ENCODE peak calls at places on chromosomes 12 and 14, in five cellular contexts. M is D721Med, X is type B pancreatic cell, L is gastrocnemius medialis, B is stomach. J is an unnamed sample.
A peak's percentile ranks its signal among the peaks of the same experiment; 100 is the strongest.

GRCh38 chr14:95348395-95349080 is 28.8 kb upstream of the CLMN start:
- DNase-seq in B (no peak), L (no peak), X (no peak), M (no peak), J (no peak)

GRCh38 chr12:27511031-27511722 is 12.8 kb upstream of the PPFIBP1 start:
- DNase-seq in X (no peak), B (no peak), M (no peak), L (no peak), J (no peak)

GRCh38 chr14:52834440-52834842 is 43.0 kb upstream of the GNPNAT1 start:
- DNase-seq in L (no peak), M (no peak), X (no peak), B (no peak), J (no peak)

GRCh38 chr12:21940972-21941521 is at the start of gene ABCC9:
- DNase-seq in B (peak; percentile 28), M (no peak), X (no peak), L (peak; percentile 85), J (peak; percentile 62)

GRCh38 chr12:96237465-96238077 is 43.4 kb downstream of the ELK3 start:
- DNase-seq in M (no peak), L (peak; percentile 54), B (peak; percentile 44), X (no peak), J (peak; percentile 91)

GRCh38 chr12:62260733-62261683 is 804 bp downstream of the USP15 start:
- DNase-seq in B (peak; percentile 32), M (no peak), X (no peak), L (peak; percentile 25), J (no peak)

GRCh38 chr14:77902806-77903205 is 102.9 kb downstream of the ADCK1 start:
- DNase-seq in L (no peak), X (no peak), M (no peak), B (no peak), J (no peak)

GRCh38 chr12:106978035-106978800 is 8.7 kb downstream of the MTERF2 start:
- DNase-seq in L (no peak), M (no peak), X (no peak), B (peak; percentile 69), J (peak; percentile 77)

GRCh38 chr14:99947695-99948094 is 117.5 kb upstream of the EVL start:
- DNase-seq in M (no peak), L (peak; percentile 24), X (no peak), B (no peak), J (no peak)

GRCh38 chr14:104228716-104229620 is 90.6 kb downstream of the KIF26A start:
- DNase-seq in M (no peak), B (no peak), L (no peak), X (no peak), J (no peak)

GRCh38 chr14:42428996-42429395 is 822.3 kb downstream of the LRFN5 start:
- DNase-seq in X (no peak), B (no peak), L (no peak), M (no peak), J (no peak)

GRCh38 chr14:51490205-51490604 is 161.5 kb upstream of the FRMD6 start:
- DNase-seq in X (no peak), L (no peak), B (no peak), M (no peak), J (no peak)

GRCh38 chr12:9065607-9065856 is 50.2 kb downstream of the A2M start:
- DNase-seq in B (no peak), X (no peak), M (no peak), L (no peak), J (no peak)

GRCh38 chr12:80498059-80498728 is 54.2 kb downstream of the PTPRQ start:
- DNase-seq in L (no peak), B (no peak), M (no peak), X (no peak), J (no peak)

GRCh38 chr14:20934148-20934762 is 21.0 kb upstream of the RNASE2 start:
- DNase-seq in B (peak; percentile 36), X (no peak), L (no peak), M (no peak), J (peak; percentile 61)

GRCh38 chr12:22037952-22038351 is 8.1 kb upstream of the CMAS start:
- DNase-seq in M (no peak), X (no peak), B (no peak), L (no peak), J (no peak)

GRCh38 chr12:49059385-49060232 is 985 bp downstream of the KMT2D start:
- DNase-seq in B (no peak), M (no peak), L (no peak), X (no peak), J (no peak)

GRCh38 chr14:27096091-27096490 is 498.3 kb upstream of the NOVA1 start:
- DNase-seq in L (no peak), M (no peak), B (no peak), X (no peak), J (no peak)

GRCh38 chr14:100317897-100318808 is 5.0 kb upstream of the SLC25A47 start:
- DNase-seq in M (no peak), B (peak; percentile 74), X (no peak), L (peak; percentile 63), J (peak; percentile 74)

GRCh38 chr14:73777420-73777819 is 63.2 kb upstream of the PNMA1 start:
- DNase-seq in M (no peak), L (no peak), B (no peak), X (no peak), J (no peak)

GRCh38 chr12:18502422-18502821 is 235.4 kb downstream of the PLCZ1 start:
- DNase-seq in M (no peak), X (no peak), L (no peak), B (no peak), J (no peak)

GRCh38 chr12:57133013-57133569 is 4.8 kb downstream of the LRP1 start:
- DNase-seq in X (no peak), L (no peak), B (no peak), M (no peak), J (no peak)

GRCh38 chr12:26723379-26724308 is 109.3 kb downstream of the ITPR2 start:
- DNase-seq in M (no peak), B (no peak), X (no peak), L (no peak), J (no peak)

GRCh38 chr14:98270201-98270600 is 1001.8 kb downstream of the BCL11B start:
- DNase-seq in L (no peak), X (no peak), M (no peak), B (no peak), J (no peak)

GRCh38 chr12:12182926-12183325 is 83.9 kb downstream of the LRP6 start:
- DNase-seq in L (no peak), X (no peak), M (no peak), B (no peak), J (no peak)

GRCh38 chr14:85063747-85064146 is 466.2 kb upstream of the FLRT2 start:
- DNase-seq in M (no peak), X (no peak), L (no peak), B (no peak), J (no peak)

GRCh38 chr14:96735509-96735908 is 61.7 kb upstream of the VRK1 start:
- DNase-seq in B (no peak), M (no peak), L (no peak), X (no peak), J (no peak)

GRCh38 chr14:95445676-95446075 is 70.8 kb downstream of the SYNE3 start:
- DNase-seq in L (no peak), X (no peak), B (no peak), M (no peak), J (no peak)

GRCh38 chr12:127280393-127281275 is 986.3 kb upstream of the TMEM132C start:
- DNase-seq in L (no peak), B (peak; percentile 72), X (peak; percentile 82), M (no peak), J (no peak)

GRCh38 chr12:131355688-131356245 is 355.1 kb upstream of the SFSWAP start:
- DNase-seq in B (no peak), X (no peak), L (no peak), M (no peak), J (no peak)

GRCh38 chr12:47844264-47845020 is 24.7 kb upstream of the HDAC7 start:
- DNase-seq in B (no peak), L (peak; percentile 69), X (no peak), M (no peak), J (no peak)

GRCh38 chr12:52812073-52812400 is 1.9 kb downstream of the KRT4 start:
- DNase-seq in L (no peak), X (no peak), M (no peak), B (no peak), J (no peak)

DNA sequence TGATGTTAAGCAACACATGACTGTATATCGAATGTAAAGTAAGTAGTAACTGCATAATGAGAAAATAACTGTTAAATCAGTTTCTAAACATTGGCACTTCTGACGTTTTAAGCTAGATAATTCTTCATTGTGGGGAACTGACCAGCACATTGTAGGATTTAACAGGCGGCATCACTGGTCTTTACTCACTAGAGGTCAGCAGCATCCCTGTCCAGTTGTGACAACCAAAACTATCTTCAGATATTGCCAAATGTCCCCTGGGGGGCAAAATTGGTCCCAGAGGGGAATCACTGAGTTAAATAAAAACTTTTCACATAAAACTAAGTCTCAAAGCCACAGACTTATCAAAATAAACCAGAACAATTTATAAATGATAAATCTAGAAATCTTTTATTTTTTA is 65.3 kb downstream of the BLTP3B start:
- DNase-seq in B (no peak), M (no peak), X (no peak), L (no peak), J (no peak)
- TF ChIP-seq CTCF in B (no peak), M (no peak), X (peak; percentile 22), L (no peak), J (peak; percentile 23)

GRCh38 chr14:75005357-75005756 is 2.6 kb downstream of the EIF2B2 start:
- DNase-seq in X (no peak), B (no peak), L (no peak), M (no peak), J (no peak)

GRCh38 chr14:75001261-75001660 is 1.5 kb upstream of the EIF2B2 start:
- DNase-seq in L (no peak), B (no peak), X (no peak), M (no peak), J (no peak)

GRCh38 chr14:75003250-75004027 is 718 bp downstream of the EIF2B2 start:
- DNase-seq in L (no peak), M (no peak), X (no peak), B (no peak), J (no peak)

GRCh38 chr14:75001899-75002298 is 822 bp upstream of the EIF2B2 start:
- DNase-seq in B (no peak), M (no peak), L (no peak), X (no peak), J (no peak)

GRCh38 chr14:75002392-75003249 is at the start of gene EIF2B2:
- DNase-seq in M (peak; percentile 84), L (peak; percentile 98), X (peak; percentile 97), B (peak; percentile 97), J (peak; percentile 98)
- TF ChIP-seq CTCF in M (no peak), L (peak; percentile 35), X (peak; percentile 54), B (peak; percentile 30), J (no peak)

GRCh38 chr12:40375076-40375475 is 150.3 kb downstream of the LRRK2 start:
- DNase-seq in L (no peak), M (no peak), X (no peak), B (no peak), J (no peak)
- TF ChIP-seq CTCF in L (no peak), M (peak; percentile 14), X (peak; percentile 52), B (no peak), J (no peak)

GRCh38 chr12:31362115-31362758 is 36.3 kb upstream of the SINHCAF start:
- DNase-seq in B (no peak), M (no peak), X (no peak), L (no peak), J (no peak)
- TF ChIP-seq CTCF in B (no peak), M (no peak), X (no peak), L (no peak), J (no peak)

J was measured in right atrium auricular region.